ENCODE peak calls at places on chromosomes 12 and 14, in seven cellular contexts. S is tibial artery; X is stimulated activated CD8-positive, alpha-beta memory T cell treated with anti-CD3 and anti-CD28 coated beads, Interleukin-2, amount 100 ng/mL, for 48 hours; D is nucleus accumbens; P is activated naive CD4-positive, alpha-beta T cell treated with anti-CD3 and anti-CD28 coated beads, Interleukin-2, amount 50 U/mL, for 16 hours; T is NAMALWA; O is stimulated activated CD4-positive, alpha-beta T cell treated with anti-CD3 and anti-CD28 coated beads, Interleukin-4, amount 100 ng/mL, for 1 hour. V is an unnamed sample.

GRCh38 chr12:18383203-18383602 is 121.9 kb downstream of the PIK3C2G start:
- DNase-seq in S (no peak), D (no peak), O (no peak), X (no peak), P (no peak), T (no peak), V (no peak)

GRCh38 chr12:49762468-49762847 is 21.1 kb downstream of the TMBIM6 start:
- DNase-seq in T (no peak), O (no peak), D (no peak), P (no peak), S (no peak), X (no peak), V (no peak)

GRCh38 chr12:80517655-80518054 is 73.6 kb downstream of the PTPRQ start:
- DNase-seq in O (no peak), S (no peak), D (no peak), X (no peak), P (no peak), T (no peak), V (no peak)

GRCh38 chr14:99660006-99660566 is 15.2 kb downstream of the HHIPL1 start:
- DNase-seq in O (no peak), T (no peak), P (no peak), D (no peak), S (no peak), X (no peak), V (no peak)

GRCh38 chr12:93323625-93324165 is 54.0 kb upstream of the NUDT4 start:
- DNase-seq in T (no peak), S (no peak), D (no peak), O (no peak), X (no peak), P (no peak), V (no peak)

GRCh38 chr12:3032770-3033537 is 44.2 kb upstream of the TSPAN9 start:
- DNase-seq in O (no peak), S (no peak), T (no peak), D (no peak), P (no peak), X (no peak), V (no peak)

GRCh38 chr12:84911331-84912190 is 1.0 kb downstream of the SLC6A15 start:
- DNase-seq in T (no peak), O (no peak), P (no peak), X (no peak), D (peak; percentile 30), S (peak; percentile 59), V (peak; percentile 1)

GRCh38 chr12:41919526-41920305 is 225.0 kb downstream of the GXYLT1 start:
- DNase-seq in T (no peak), D (no peak), P (no peak), O (no peak), S (no peak), X (no peak), V (no peak)

GRCh38 chr14:83309211-83309610 is 1775.6 kb upstream of the SEL1L start:
- DNase-seq in O (no peak), S (no peak), P (no peak), X (no peak), T (no peak), D (no peak), V (no peak)

V was measured in GM12892.